ENCODE peak calls at places on chromosomes 11 and 22, in seven cellular contexts. One of them, this sample, is unnamed.

GRCh38 chr11:19080579-19080993 is 20.1 kb upstream of the MRGPRX2 start:
- DNase-seq in neuronal stem cell: no peak
- DNase-seq in IMR-90: peak; percentile 26
- DNase-seq in mesendoderm: no peak
- DNase-seq in H1: no peak
- DNase-seq in H9: no peak
- DNase-seq in trophoblast cell: peak; percentile 41
- DNase-seq in this sample: peak; percentile 85

GRCh38 chr11:68038718-68039525 is at the start of gene TCIRG1:
- DNase-seq in neuronal stem cell: peak; percentile 35
- DNase-seq in IMR-90: peak; percentile 70
- DNase-seq in mesendoderm: peak; percentile 89
- DNase-seq in H1: peak; percentile 77
- DNase-seq in H9: peak; percentile 90
- DNase-seq in trophoblast cell: peak; percentile 90
- DNase-seq in this sample: peak; percentile 83

GRCh38 chr11:3174387-3174786 is 9.3 kb upstream of the OSBPL5 start:
- DNase-seq in neuronal stem cell: no peak
- DNase-seq in IMR-90: no peak
- DNase-seq in mesendoderm: no peak
- DNase-seq in H1: no peak
- DNase-seq in H9: no peak
- DNase-seq in trophoblast cell: no peak
- DNase-seq in this sample: no peak

GRCh38 chr22:20571531-20572007 is 64.2 kb downstream of the MED15 start:
- DNase-seq in neuronal stem cell: peak; percentile 38
- DNase-seq in IMR-90: no peak
- DNase-seq in mesendoderm: peak; percentile 44
- DNase-seq in H1: peak; percentile 85
- DNase-seq in H9: peak; percentile 55
- DNase-seq in trophoblast cell: peak; percentile 40
- DNase-seq in this sample: peak; percentile 38

GRCh38 chr11:61082931-61083531 is 19.3 kb upstream of the CD5 start:
- DNase-seq in neuronal stem cell: no peak
- DNase-seq in IMR-90: no peak
- DNase-seq in mesendoderm: no peak
- DNase-seq in H1: no peak
- DNase-seq in H9: no peak
- DNase-seq in trophoblast cell: no peak
- DNase-seq in this sample: no peak

GRCh38 chr11:118609380-118610219 is 2.2 kb downstream of the PHLDB1 start:
- DNase-seq in neuronal stem cell: no peak
- DNase-seq in IMR-90: peak; percentile 34
- DNase-seq in mesendoderm: peak; percentile 26
- DNase-seq in H1: peak; percentile 75
- DNase-seq in H9: no peak
- DNase-seq in trophoblast cell: no peak
- DNase-seq in this sample: peak; percentile 63

GRCh38 chr11:72411623-72412532 is 22.5 kb downstream of the CLPB start:
- DNase-seq in neuronal stem cell: no peak
- DNase-seq in IMR-90: no peak
- DNase-seq in mesendoderm: peak; percentile 71
- DNase-seq in H1: no peak
- DNase-seq in H9: no peak
- DNase-seq in trophoblast cell: no peak
- DNase-seq in this sample: no peak

GRCh38 chr11:2524446-2525165 is 79.8 kb downstream of the KCNQ1 start:
- DNase-seq in neuronal stem cell: no peak
- DNase-seq in IMR-90: no peak
- DNase-seq in mesendoderm: no peak
- DNase-seq in H1: no peak
- DNase-seq in H9: no peak
- DNase-seq in trophoblast cell: no peak
- DNase-seq in this sample: no peak

GRCh38 chr11:67483901-67484665 is 1.3 kb downstream of the AIP start:
- DNase-seq in neuronal stem cell: no peak
- DNase-seq in IMR-90: no peak
- DNase-seq in mesendoderm: no peak
- DNase-seq in H1: no peak
- DNase-seq in H9: no peak
- DNase-seq in trophoblast cell: no peak
- DNase-seq in this sample: no peak

GRCh38 chr22:35435201-35435712 is 35.3 kb downstream of the MCM5 start:
- DNase-seq in neuronal stem cell: no peak
- DNase-seq in IMR-90: no peak
- DNase-seq in mesendoderm: no peak
- DNase-seq in H1: no peak
- DNase-seq in H9: no peak
- DNase-seq in trophoblast cell: no peak
- DNase-seq in this sample: no peak

GRCh38 chr11:61019818-61020405 is 48.4 kb downstream of the CD6 start:
- DNase-seq in neuronal stem cell: no peak
- DNase-seq in IMR-90: no peak
- DNase-seq in mesendoderm: no peak
- DNase-seq in H1: no peak
- DNase-seq in H9: no peak
- DNase-seq in trophoblast cell: no peak
- DNase-seq in this sample: no peak

GRCh38 chr22:18076060-18076497 is 1.7 kb upstream of the PEX26 start:
- DNase-seq in neuronal stem cell: peak; percentile 79
- DNase-seq in IMR-90: peak; percentile 91
- DNase-seq in mesendoderm: peak; percentile 87
- DNase-seq in H1: peak; percentile 52
- DNase-seq in H9: peak; percentile 59
- DNase-seq in trophoblast cell: peak; percentile 99
- DNase-seq in this sample: peak; percentile 89

GRCh38 chr11:79314906-79315689 is 125.7 kb downstream of the TENM4 start:
- DNase-seq in neuronal stem cell: peak; percentile 37
- DNase-seq in IMR-90: peak; percentile 41
- DNase-seq in mesendoderm: peak; percentile 70
- DNase-seq in H1: peak; percentile 56
- DNase-seq in H9: peak; percentile 59
- DNase-seq in trophoblast cell: no peak
- DNase-seq in this sample: peak; percentile 5

GRCh38 chr11:108871152-108871551 is 206.3 kb downstream of the DDX10 start:
- DNase-seq in neuronal stem cell: no peak
- DNase-seq in IMR-90: peak; percentile 75
- DNase-seq in mesendoderm: peak; percentile 66
- DNase-seq in H1: no peak
- DNase-seq in H9: peak; percentile 33
- DNase-seq in trophoblast cell: peak; percentile 17
- DNase-seq in this sample: peak; percentile 71
- H3K4ac ChIP-seq in neuronal stem cell: no peak overlapping the region
- H3K4ac ChIP-seq in IMR-90: peak overlapping the region; percentile 87
- H3K4ac ChIP-seq in mesendoderm: no peak overlapping the region
- H3K4ac ChIP-seq in H1: no peak overlapping the region
- H3K4ac ChIP-seq in H9: no peak overlapping the region
- H3K4ac ChIP-seq in trophoblast cell: no peak overlapping the region
- H3K4ac ChIP-seq in this sample: no peak overlapping the region

GRCh38 chr11:27371490-27371889 is 8.5 kb upstream of the CCDC34 start:
- DNase-seq in neuronal stem cell: no peak
- DNase-seq in IMR-90: no peak
- DNase-seq in mesendoderm: no peak
- DNase-seq in H1: no peak
- DNase-seq in H9: no peak
- DNase-seq in trophoblast cell: no peak
- DNase-seq in this sample: no peak

GRCh38 chr11:27370374-27370773 is 7.4 kb upstream of the CCDC34 start:
- DNase-seq in neuronal stem cell: no peak
- DNase-seq in IMR-90: peak; percentile 76
- DNase-seq in mesendoderm: peak; percentile 90
- DNase-seq in H1: no peak
- DNase-seq in H9: no peak
- DNase-seq in trophoblast cell: no peak
- DNase-seq in this sample: peak; percentile 64

GRCh38 chr11:27373392-27373791 is 10.4 kb upstream of the CCDC34 start:
- DNase-seq in neuronal stem cell: no peak
- DNase-seq in IMR-90: no peak
- DNase-seq in mesendoderm: no peak
- DNase-seq in H1: no peak
- DNase-seq in H9: no peak
- DNase-seq in trophoblast cell: no peak
- DNase-seq in this sample: no peak

GRCh38 chr11:27373856-27374602 is 11.0 kb upstream of the CCDC34 start:
- DNase-seq in neuronal stem cell: no peak
- DNase-seq in IMR-90: no peak
- DNase-seq in mesendoderm: peak; percentile 50
- DNase-seq in H1: no peak
- DNase-seq in H9: no peak
- DNase-seq in trophoblast cell: no peak
- DNase-seq in this sample: no peak

GRCh38 chr11:27372159-27372558 is 9.1 kb upstream of the CCDC34 start:
- DNase-seq in neuronal stem cell: no peak
- DNase-seq in IMR-90: no peak
- DNase-seq in mesendoderm: no peak
- DNase-seq in H1: no peak
- DNase-seq in H9: no peak
- DNase-seq in trophoblast cell: no peak
- DNase-seq in this sample: no peak
- H3K4ac ChIP-seq in neuronal stem cell: no peak overlapping the region
- H3K4ac ChIP-seq in IMR-90: no peak overlapping the region
- H3K4ac ChIP-seq in mesendoderm: no peak overlapping the region
- H3K4ac ChIP-seq in H1: no peak overlapping the region
- H3K4ac ChIP-seq in H9: no peak overlapping the region
- H3K4ac ChIP-seq in trophoblast cell: no peak overlapping the region
- H3K4ac ChIP-seq in this sample: no peak overlapping the region

DNA sequence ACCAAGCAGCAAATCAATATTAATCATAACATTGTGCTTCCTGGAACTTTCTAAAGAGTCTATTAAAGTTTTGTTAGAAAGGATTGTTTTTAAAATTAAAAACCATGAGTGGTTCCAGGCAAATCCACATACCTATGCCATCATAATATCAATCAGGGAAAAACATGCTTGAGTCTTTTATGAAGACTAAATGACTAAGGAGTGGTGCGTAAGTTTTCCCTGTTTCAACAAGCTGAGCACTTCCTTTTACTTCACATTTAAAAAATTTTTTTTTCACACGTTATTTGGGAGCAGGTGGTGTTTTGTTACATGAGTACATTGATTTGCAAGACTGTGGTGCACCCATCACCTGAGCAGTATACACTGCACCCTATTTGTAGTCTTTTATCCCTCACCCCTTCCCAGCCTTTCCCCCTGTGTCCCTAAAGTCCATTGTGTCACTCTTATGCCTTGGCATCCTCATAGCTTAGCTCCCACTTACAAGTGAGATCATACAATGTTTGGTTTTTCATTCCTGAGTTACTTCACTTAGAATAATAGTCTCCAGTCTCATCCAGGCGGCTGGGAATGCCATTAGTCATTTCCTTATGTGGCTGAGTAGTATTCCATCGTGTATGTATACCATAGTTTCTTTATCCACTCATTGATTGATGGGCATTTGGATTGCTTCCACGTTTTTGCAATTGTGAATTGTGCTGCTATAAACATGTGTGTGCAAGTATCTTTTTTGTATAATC is 1190.3 kb upstream of the RAG2 start:
- DNase-seq in neuronal stem cell: no peak
- DNase-seq in IMR-90: peak; percentile 91
- DNase-seq in mesendoderm: peak; percentile 3
- DNase-seq in H1: no peak
- DNase-seq in H9: no peak
- DNase-seq in trophoblast cell: no peak
- DNase-seq in this sample: peak; percentile 90
- H3K4ac ChIP-seq in neuronal stem cell: no peak overlapping the region
- H3K4ac ChIP-seq in IMR-90: peak overlapping the region; percentile 73
- H3K4ac ChIP-seq in mesendoderm: no peak overlapping the region
- H3K4ac ChIP-seq in H1: no peak overlapping the region
- H3K4ac ChIP-seq in H9: no peak overlapping the region
- H3K4ac ChIP-seq in trophoblast cell: no peak overlapping the region
- H3K4ac ChIP-seq in this sample: no peak overlapping the region

GRCh38 chr11:86775342-86775741 is 25.0 kb upstream of the PRSS23 start:
- DNase-seq in neuronal stem cell: no peak
- DNase-seq in IMR-90: no peak
- DNase-seq in mesendoderm: no peak
- DNase-seq in H1: no peak
- DNase-seq in H9: no peak
- DNase-seq in trophoblast cell: no peak
- DNase-seq in this sample: no peak

GRCh38 chr11:86773009-86773408 is 27.3 kb upstream of the PRSS23 start:
- DNase-seq in neuronal stem cell: no peak
- DNase-seq in IMR-90: no peak
- DNase-seq in mesendoderm: no peak
- DNase-seq in H1: no peak
- DNase-seq in H9: no peak
- DNase-seq in trophoblast cell: no peak
- DNase-seq in this sample: no peak

GRCh38 chr11:86769219-86769618 is 31.1 kb upstream of the PRSS23 start:
- DNase-seq in neuronal stem cell: no peak
- DNase-seq in IMR-90: no peak
- DNase-seq in mesendoderm: peak; percentile 46
- DNase-seq in H1: no peak
- DNase-seq in H9: no peak
- DNase-seq in trophoblast cell: no peak
- DNase-seq in this sample: no peak

GRCh38 chr11:86774422-86774821 is 25.9 kb upstream of the PRSS23 start:
- DNase-seq in neuronal stem cell: no peak
- DNase-seq in IMR-90: no peak
- DNase-seq in mesendoderm: no peak
- DNase-seq in H1: no peak
- DNase-seq in H9: no peak
- DNase-seq in trophoblast cell: no peak
- DNase-seq in this sample: no peak

DNA sequence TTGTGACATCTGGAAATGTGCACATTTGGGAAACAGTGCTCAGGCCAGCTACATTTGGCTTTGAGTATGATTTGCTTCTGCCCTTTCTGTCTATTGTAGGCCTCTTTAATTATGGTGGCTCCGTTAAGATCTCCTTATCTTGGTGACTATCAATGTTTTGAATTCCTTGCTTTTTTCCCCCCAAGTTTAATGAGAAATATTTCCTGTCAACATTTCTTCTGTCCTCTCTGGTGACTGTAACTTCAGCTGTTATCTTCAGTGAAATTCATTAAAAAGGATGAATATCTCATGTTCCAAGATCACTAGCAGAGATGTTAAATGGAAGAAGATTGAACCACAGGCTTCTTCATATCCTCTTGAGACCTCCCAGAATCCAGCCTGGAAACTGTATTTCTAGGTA is 26.5 kb upstream of the PRSS23 start:
- DNase-seq in neuronal stem cell: no peak
- DNase-seq in IMR-90: no peak
- DNase-seq in mesendoderm: no peak
- DNase-seq in H1: no peak
- DNase-seq in H9: no peak
- DNase-seq in trophoblast cell: no peak
- DNase-seq in this sample: no peak
- H3K4ac ChIP-seq in neuronal stem cell: no peak overlapping the region
- H3K4ac ChIP-seq in IMR-90: no peak overlapping the region
- H3K4ac ChIP-seq in mesendoderm: no peak overlapping the region
- H3K4ac ChIP-seq in H1: no peak overlapping the region
- H3K4ac ChIP-seq in H9: no peak overlapping the region
- H3K4ac ChIP-seq in trophoblast cell: no peak overlapping the region
- H3K4ac ChIP-seq in this sample: no peak overlapping the region

DNA sequence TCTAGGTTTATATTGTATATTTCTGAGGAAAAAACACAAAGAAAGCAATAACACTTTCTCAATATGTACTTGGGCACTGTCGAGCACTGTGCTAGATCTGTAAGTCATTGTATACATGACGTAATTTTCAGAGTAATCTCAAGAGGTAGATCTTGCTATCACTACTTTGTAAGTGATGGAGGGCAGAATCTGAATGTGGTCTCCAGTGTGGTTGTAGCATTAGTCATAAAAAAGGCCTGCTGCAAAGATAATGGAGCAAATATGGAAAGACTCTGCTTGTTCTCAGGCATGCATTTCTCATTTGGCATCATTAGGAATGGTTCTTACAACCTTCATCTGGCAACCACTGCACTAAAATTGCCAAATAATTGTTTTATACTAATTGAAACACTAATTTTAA is 419.8 kb upstream of the CCDC179 start:
- DNase-seq in neuronal stem cell: no peak
- DNase-seq in IMR-90: peak; percentile 76
- DNase-seq in mesendoderm: no peak
- DNase-seq in H1: no peak
- DNase-seq in H9: no peak
- DNase-seq in trophoblast cell: peak; percentile 8
- DNase-seq in this sample: peak; percentile 68
- H3K4ac ChIP-seq in neuronal stem cell: no peak overlapping the region
- H3K4ac ChIP-seq in IMR-90: no peak overlapping the region
- H3K4ac ChIP-seq in mesendoderm: no peak overlapping the region
- H3K4ac ChIP-seq in H1: no peak overlapping the region
- H3K4ac ChIP-seq in H9: no peak overlapping the region
- H3K4ac ChIP-seq in trophoblast cell: no peak overlapping the region
- H3K4ac ChIP-seq in this sample: no peak overlapping the region

This sample was measured in mesenchymal stem cell.